ENCODE peak calls at places on chromosome 10, in nine cellular contexts. One of them, this sample, is unnamed.

GRCh38 chr10:71971769-71972555 is 7.8 kb downstream of the CHST3 start:
- DNase-seq in tibial artery: no peak
- DNase-seq in HCT116: no peak
- DNase-seq in dorsolateral prefrontal cortex: no peak
- DNase-seq in lower lobe of right lung: no peak
- DNase-seq in pancreas: no peak
- DNase-seq in heart right ventricle: no peak
- DNase-seq in PC-3: no peak
- DNase-seq in thyroid gland: no peak
- DNase-seq in this sample: no peak

GRCh38 chr10:14244147-14244546 is 86.6 kb downstream of the FRMD4A start:
- DNase-seq in HCT116: peak; percentile 32
- DNase-seq in dorsolateral prefrontal cortex: no peak
- DNase-seq in pancreas: no peak
- DNase-seq in PC-3: no peak
- DNase-seq in tibial artery: no peak
- DNase-seq in lower lobe of right lung: no peak
- DNase-seq in thyroid gland: no peak
- DNase-seq in heart right ventricle: no peak
- DNase-seq in this sample: no peak

GRCh38 chr10:15715619-15716227 is 4.0 kb downstream of the ITGA8 start:
- DNase-seq in heart right ventricle: no peak
- DNase-seq in lower lobe of right lung: no peak
- DNase-seq in PC-3: peak; percentile 10
- DNase-seq in pancreas: no peak
- DNase-seq in dorsolateral prefrontal cortex: no peak
- DNase-seq in HCT116: no peak
- DNase-seq in tibial artery: no peak
- DNase-seq in thyroid gland: no peak
- DNase-seq in this sample: no peak

GRCh38 chr10:103668351-103669242 is 175.1 kb downstream of the NEURL1 start:
- DNase-seq in heart right ventricle: peak; percentile 83
- DNase-seq in dorsolateral prefrontal cortex: no peak
- DNase-seq in pancreas: no peak
- DNase-seq in tibial artery: peak; percentile 82
- DNase-seq in lower lobe of right lung: peak; percentile 74
- DNase-seq in PC-3: no peak
- DNase-seq in thyroid gland: peak; percentile 72
- DNase-seq in HCT116: no peak
- DNase-seq in this sample: no peak

GRCh38 chr10:126618466-126618865 is 52.0 kb downstream of the C10orf90 start:
- DNase-seq in pancreas: no peak
- DNase-seq in HCT116: no peak
- DNase-seq in PC-3: peak; percentile 19
- DNase-seq in heart right ventricle: no peak
- DNase-seq in tibial artery: no peak
- DNase-seq in lower lobe of right lung: no peak
- DNase-seq in thyroid gland: no peak
- DNase-seq in dorsolateral prefrontal cortex: no peak
- DNase-seq in this sample: no peak

GRCh38 chr10:22252286-22252800 is 34.5 kb upstream of the EBLN1 start:
- DNase-seq in thyroid gland: peak; percentile 69
- DNase-seq in dorsolateral prefrontal cortex: no peak
- DNase-seq in heart right ventricle: peak; percentile 61
- DNase-seq in tibial artery: peak; percentile 46
- DNase-seq in pancreas: peak; percentile 42
- DNase-seq in HCT116: no peak
- DNase-seq in lower lobe of right lung: peak; percentile 61
- DNase-seq in PC-3: no peak
- DNase-seq in this sample: peak; percentile 39

GRCh38 chr10:91409069-91409868 is 875 bp upstream of the HECTD2 start:
- DNase-seq in HCT116: no peak
- DNase-seq in pancreas: peak; percentile 84
- DNase-seq in tibial artery: peak; percentile 85
- DNase-seq in heart right ventricle: peak; percentile 89
- DNase-seq in lower lobe of right lung: peak; percentile 82
- DNase-seq in thyroid gland: peak; percentile 88
- DNase-seq in dorsolateral prefrontal cortex: peak; percentile 77
- DNase-seq in PC-3: peak; percentile 72
- DNase-seq in this sample: peak; percentile 23

GRCh38 chr10:92598321-92598720 is 5.4 kb downstream of the KIF11 start:
- DNase-seq in dorsolateral prefrontal cortex: no peak
- DNase-seq in tibial artery: no peak
- DNase-seq in pancreas: no peak
- DNase-seq in heart right ventricle: no peak
- DNase-seq in lower lobe of right lung: no peak
- DNase-seq in HCT116: no peak
- DNase-seq in thyroid gland: no peak
- DNase-seq in PC-3: no peak
- DNase-seq in this sample: no peak

GRCh38 chr10:63057509-63057908 is 75.6 kb upstream of the NRBF2 start:
- DNase-seq in lower lobe of right lung: no peak
- DNase-seq in pancreas: no peak
- DNase-seq in heart right ventricle: no peak
- DNase-seq in PC-3: no peak
- DNase-seq in HCT116: no peak
- DNase-seq in thyroid gland: no peak
- DNase-seq in dorsolateral prefrontal cortex: no peak
- DNase-seq in tibial artery: no peak
- DNase-seq in this sample: no peak

GRCh38 chr10:68550747-68551411 is 9.3 kb upstream of the TET1 start:
- DNase-seq in HCT116: peak; percentile 81
- DNase-seq in PC-3: peak; percentile 90
- DNase-seq in lower lobe of right lung: no peak
- DNase-seq in thyroid gland: peak; percentile 58
- DNase-seq in heart right ventricle: peak; percentile 58
- DNase-seq in tibial artery: peak; percentile 41
- DNase-seq in pancreas: no peak
- DNase-seq in dorsolateral prefrontal cortex: no peak
- DNase-seq in this sample: no peak

GRCh38 chr10:29253096-29254029 is 35.5 kb upstream of the LYZL1 start:
- DNase-seq in dorsolateral prefrontal cortex: no peak
- DNase-seq in HCT116: no peak
- DNase-seq in tibial artery: peak; percentile 38
- DNase-seq in thyroid gland: no peak
- DNase-seq in pancreas: no peak
- DNase-seq in heart right ventricle: no peak
- DNase-seq in PC-3: no peak
- DNase-seq in lower lobe of right lung: no peak
- DNase-seq in this sample: no peak

GRCh38 chr10:128156999-128157755 is 31.0 kb upstream of the MKI67 start:
- DNase-seq in HCT116: no peak
- DNase-seq in lower lobe of right lung: no peak
- DNase-seq in tibial artery: no peak
- DNase-seq in PC-3: no peak
- DNase-seq in heart right ventricle: no peak
- DNase-seq in pancreas: no peak
- DNase-seq in thyroid gland: no peak
- DNase-seq in dorsolateral prefrontal cortex: no peak
- DNase-seq in this sample: no peak

GRCh38 chr10:77180794-77181193 is 456.8 kb downstream of the KCNMA1 start:
- DNase-seq in thyroid gland: no peak
- DNase-seq in heart right ventricle: no peak
- DNase-seq in lower lobe of right lung: no peak
- DNase-seq in pancreas: no peak
- DNase-seq in HCT116: no peak
- DNase-seq in PC-3: peak; percentile 84
- DNase-seq in dorsolateral prefrontal cortex: no peak
- DNase-seq in tibial artery: no peak
- DNase-seq in this sample: no peak

GRCh38 chr10:46255696-46256355 is 31.0 kb upstream of the ANTXRL start:
- DNase-seq in dorsolateral prefrontal cortex: no peak
- DNase-seq in HCT116: peak; percentile 54
- DNase-seq in PC-3: peak; percentile 54
- DNase-seq in pancreas: peak; percentile 73
- DNase-seq in lower lobe of right lung: peak; percentile 76
- DNase-seq in tibial artery: peak; percentile 68
- DNase-seq in heart right ventricle: peak; percentile 70
- DNase-seq in thyroid gland: peak; percentile 62
- DNase-seq in this sample: peak; percentile 61

GRCh38 chr10:57696641-57697040 is 571.1 kb downstream of the IPMK start:
- DNase-seq in PC-3: peak; percentile 94
- DNase-seq in tibial artery: no peak
- DNase-seq in heart right ventricle: no peak
- DNase-seq in dorsolateral prefrontal cortex: no peak
- DNase-seq in pancreas: no peak
- DNase-seq in lower lobe of right lung: no peak
- DNase-seq in thyroid gland: no peak
- DNase-seq in HCT116: no peak
- DNase-seq in this sample: no peak

GRCh38 chr10:43785252-43785651 is 136.6 kb upstream of the ZNF32 start:
- DNase-seq in dorsolateral prefrontal cortex: no peak
- DNase-seq in PC-3: peak; percentile 22
- DNase-seq in lower lobe of right lung: no peak
- DNase-seq in pancreas: no peak
- DNase-seq in HCT116: peak; percentile 4
- DNase-seq in heart right ventricle: no peak
- DNase-seq in tibial artery: no peak
- DNase-seq in thyroid gland: no peak
- DNase-seq in this sample: no peak

GRCh38 chr10:131113892-131114291 is 197.6 kb downstream of the TCERG1L start:
- DNase-seq in pancreas: no peak
- DNase-seq in heart right ventricle: no peak
- DNase-seq in PC-3: peak; percentile 3
- DNase-seq in HCT116: no peak
- DNase-seq in tibial artery: no peak
- DNase-seq in thyroid gland: no peak
- DNase-seq in dorsolateral prefrontal cortex: no peak
- DNase-seq in lower lobe of right lung: no peak
- DNase-seq in this sample: no peak
- H3K27ac ChIP-seq in pancreas: no peak overlapping the region
- H3K27ac ChIP-seq in heart right ventricle: no peak overlapping the region
- H3K27ac ChIP-seq in PC-3: no peak overlapping the region
- H3K27ac ChIP-seq in HCT116: no peak overlapping the region
- H3K27ac ChIP-seq in tibial artery: no peak overlapping the region
- H3K27ac ChIP-seq in thyroid gland: no peak overlapping the region
- H3K27ac ChIP-seq in dorsolateral prefrontal cortex: no peak overlapping the region
- H3K27ac ChIP-seq in lower lobe of right lung: no peak overlapping the region
- H3K27ac ChIP-seq in this sample: no peak overlapping the region

GRCh38 chr10:78944658-78945333 is 124.0 kb upstream of the ZMIZ1 start:
- DNase-seq in tibial artery: peak; percentile 74
- DNase-seq in dorsolateral prefrontal cortex: no peak
- DNase-seq in heart right ventricle: peak; percentile 65
- DNase-seq in thyroid gland: no peak
- DNase-seq in pancreas: no peak
- DNase-seq in PC-3: peak; percentile 77
- DNase-seq in lower lobe of right lung: peak; percentile 3
- DNase-seq in HCT116: no peak
- DNase-seq in this sample: no peak
- TF ChIP-seq CTCF in tibial artery: no peak
- TF ChIP-seq CTCF in dorsolateral prefrontal cortex: no peak
- TF ChIP-seq CTCF in heart right ventricle: no peak
- TF ChIP-seq CTCF in thyroid gland: no peak
- TF ChIP-seq CTCF in pancreas: no peak
- TF ChIP-seq CTCF in PC-3: no peak
- TF ChIP-seq CTCF in lower lobe of right lung: no peak
- TF ChIP-seq CTCF in HCT116: no peak
- TF ChIP-seq CTCF in this sample: no peak

GRCh38 chr10:47331491-47331890 is 9.2 kb downstream of the GDF2 start:
- DNase-seq in PC-3: no peak
- DNase-seq in tibial artery: no peak
- DNase-seq in HCT116: no peak
- DNase-seq in dorsolateral prefrontal cortex: peak; percentile 28
- DNase-seq in thyroid gland: no peak
- DNase-seq in heart right ventricle: no peak
- DNase-seq in lower lobe of right lung: no peak
- DNase-seq in pancreas: no peak
- DNase-seq in this sample: no peak

GRCh38 chr10:47332946-47333345 is 10.7 kb downstream of the GDF2 start:
- DNase-seq in dorsolateral prefrontal cortex: no peak
- DNase-seq in thyroid gland: no peak
- DNase-seq in pancreas: no peak
- DNase-seq in tibial artery: no peak
- DNase-seq in HCT116: no peak
- DNase-seq in lower lobe of right lung: no peak
- DNase-seq in PC-3: no peak
- DNase-seq in heart right ventricle: no peak
- DNase-seq in this sample: no peak

GRCh38 chr10:47333532-47333931 is 11.3 kb downstream of the GDF2 start:
- DNase-seq in dorsolateral prefrontal cortex: no peak
- DNase-seq in thyroid gland: no peak
- DNase-seq in HCT116: no peak
- DNase-seq in lower lobe of right lung: no peak
- DNase-seq in pancreas: no peak
- DNase-seq in tibial artery: no peak
- DNase-seq in heart right ventricle: no peak
- DNase-seq in PC-3: no peak
- DNase-seq in this sample: no peak

GRCh38 chr10:47331954-47332353 is 9.7 kb downstream of the GDF2 start:
- DNase-seq in lower lobe of right lung: no peak
- DNase-seq in tibial artery: no peak
- DNase-seq in dorsolateral prefrontal cortex: peak; percentile 13
- DNase-seq in pancreas: no peak
- DNase-seq in PC-3: no peak
- DNase-seq in HCT116: no peak
- DNase-seq in heart right ventricle: no peak
- DNase-seq in thyroid gland: no peak
- DNase-seq in this sample: no peak

DNA sequence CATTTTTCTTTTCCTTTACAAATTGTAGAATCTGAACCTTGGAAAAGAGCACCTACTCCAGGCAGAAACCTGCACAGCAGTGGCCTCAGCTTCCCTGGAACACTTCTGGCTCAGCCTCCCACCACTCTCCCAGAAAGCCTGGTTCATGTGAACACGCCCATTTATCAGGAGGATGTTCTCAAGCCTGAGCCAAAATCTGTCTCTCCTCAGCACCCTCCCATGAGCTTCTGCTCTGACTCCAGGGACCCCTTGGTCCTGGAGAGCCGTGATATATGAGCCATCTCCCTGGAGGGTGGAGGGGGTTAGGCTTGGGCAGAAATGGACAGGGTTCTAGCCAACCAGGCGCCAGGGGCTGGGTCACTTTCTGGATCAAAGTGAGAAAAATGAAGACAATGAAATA is 10.1 kb downstream of the GDF2 start:
- DNase-seq in tibial artery: no peak
- DNase-seq in HCT116: no peak
- DNase-seq in thyroid gland: no peak
- DNase-seq in PC-3: no peak
- DNase-seq in heart right ventricle: no peak
- DNase-seq in lower lobe of right lung: no peak
- DNase-seq in dorsolateral prefrontal cortex: peak; percentile 11
- DNase-seq in pancreas: no peak
- DNase-seq in this sample: no peak
- H3K27me3 ChIP-seq in tibial artery: no peaks in the 10 kb centered on the region
- H3K27me3 ChIP-seq in HCT116: peaks cover 9% of the 10 kb centered on the region
- H3K27me3 ChIP-seq in thyroid gland: no peaks in the 10 kb centered on the region
- H3K27me3 ChIP-seq in PC-3: peaks cover 5% of the 10 kb centered on the region
- H3K27me3 ChIP-seq in heart right ventricle: no peaks in the 10 kb centered on the region
- H3K27me3 ChIP-seq in lower lobe of right lung: no peaks in the 10 kb centered on the region
- H3K27me3 ChIP-seq in dorsolateral prefrontal cortex: no peaks in the 10 kb centered on the region
- H3K27me3 ChIP-seq in pancreas: no peaks in the 10 kb centered on the region
- H3K27me3 ChIP-seq in this sample: no peaks in the 10 kb centered on the region

DNA sequence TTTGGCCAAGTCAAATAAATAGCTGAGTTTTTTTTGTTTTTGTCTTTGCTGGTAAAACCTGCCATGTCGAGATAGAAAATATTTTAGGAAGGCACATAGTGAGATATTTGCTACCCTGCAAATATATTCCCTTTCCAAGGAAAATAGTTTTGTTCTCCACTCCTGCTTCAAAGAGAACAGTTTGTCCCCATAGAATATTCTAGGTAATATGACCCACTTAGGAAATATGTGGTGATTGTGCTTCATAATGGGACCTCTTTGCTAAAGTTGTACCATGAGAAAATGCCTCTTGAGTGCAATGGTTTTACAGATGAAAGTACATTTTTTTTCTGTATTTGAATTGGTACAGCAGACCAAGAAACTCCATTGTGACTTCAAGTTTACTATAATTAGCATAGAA is 41.6 kb downstream of the SMNDC1 start:
- DNase-seq in PC-3: no peak
- DNase-seq in HCT116: no peak
- DNase-seq in heart right ventricle: no peak
- DNase-seq in thyroid gland: no peak
- DNase-seq in dorsolateral prefrontal cortex: no peak
- DNase-seq in pancreas: no peak
- DNase-seq in tibial artery: no peak
- DNase-seq in lower lobe of right lung: no peak
- DNase-seq in this sample: no peak
- H3K27ac ChIP-seq in PC-3: no peak overlapping the region
- H3K27ac ChIP-seq in HCT116: no peak overlapping the region
- H3K27ac ChIP-seq in heart right ventricle: peak overlapping the region; percentile 59
- H3K27ac ChIP-seq in thyroid gland: peak overlapping the region; percentile 65
- H3K27ac ChIP-seq in dorsolateral prefrontal cortex: peak overlapping the region; percentile 97
- H3K27ac ChIP-seq in pancreas: no peak overlapping the region
- H3K27ac ChIP-seq in tibial artery: peak overlapping the region; percentile 85
- H3K27ac ChIP-seq in lower lobe of right lung: no peak overlapping the region
- H3K27ac ChIP-seq in this sample: no peak overlapping the region